ENCODE peak calls at places on chromosomes 6 and 20, in six cellular contexts. Z is HuH-7, E is NCI-H1105, O is T follicular helper cell, H is skeletal muscle cell, S is HTR-8/SVneo. A is an unnamed sample.

GRCh38 chr20:25259358-25259757 is 11.5 kb downstream of the PYGB start:
- DNase-seq in O (no peak), H (no peak), Z (no peak), S (no peak), E (no peak), A (no peak)

GRCh38 chr6:28585335-28585734 is 59.7 kb downstream of the GPX5 start:
- DNase-seq in E (no peak), S (no peak), Z (no peak), H (peak; percentile 59), O (no peak), A (no peak)

GRCh38 chr6:11354019-11354418 is 121.6 kb upstream of the NEDD9 start:
- DNase-seq in Z (no peak), E (no peak), S (no peak), H (peak; percentile 72), O (peak; percentile 28), A (no peak)

GRCh38 chr6:15593798-15594197 is 69.0 kb downstream of the DTNBP1 start:
- DNase-seq in O (no peak), H (no peak), S (no peak), Z (no peak), E (no peak), A (no peak)

GRCh38 chr20:40651121-40651520 is 37.9 kb downstream of the MAFB start:
- DNase-seq in E (no peak), H (no peak), S (peak; percentile 44), Z (no peak), O (no peak), A (no peak)

GRCh38 chr20:40663991-40664880 is 24.8 kb downstream of the MAFB start:
- DNase-seq in E (no peak), H (no peak), O (no peak), Z (no peak), S (no peak), A (no peak)

GRCh38 chr20:32893878-32894483 is 35.3 kb downstream of the EFCAB8 start:
- DNase-seq in H (no peak), S (peak; percentile 48), E (no peak), Z (peak; percentile 82), O (no peak), A (no peak)

GRCh38 chr20:17674722-17675518 is 7.1 kb downstream of the RRBP1 start:
- DNase-seq in H (no peak), Z (no peak), S (no peak), O (no peak), E (no peak), A (no peak)

GRCh38 chr6:5936611-5937010 is 70.1 kb downstream of the NRN1 start:
- DNase-seq in Z (no peak), H (no peak), S (no peak), O (no peak), E (no peak), A (no peak)

GRCh38 chr6:99093781-99094180 is 146.0 kb upstream of the FBXL4 start:
- DNase-seq in O (no peak), H (no peak), S (no peak), Z (no peak), E (peak; percentile 59), A (no peak)

GRCh38 chr6:80767808-80768207 is 661.3 kb downstream of the BCKDHB start:
- DNase-seq in O (no peak), S (peak; percentile 25), Z (no peak), E (no peak), H (peak; percentile 75), A (peak; percentile 61)

GRCh38 chr6:36848658-36849441 is 9.6 kb upstream of the CPNE5 start:
- DNase-seq in O (no peak), Z (no peak), E (peak; percentile 86), H (no peak), S (no peak), A (no peak)

GRCh38 chr20:38153011-38153329 is 12.1 kb downstream of the TGM2 start:
- DNase-seq in E (no peak), O (no peak), H (no peak), S (no peak), Z (no peak), A (no peak)

GRCh38 chr6:19356692-19357091 is 480.5 kb upstream of the ID4 start:
- DNase-seq in E (no peak), Z (no peak), S (no peak), H (no peak), O (no peak), A (no peak)

GRCh38 chr6:166105341-166106075 is 62.1 kb downstream of the TBXT start:
- DNase-seq in E (no peak), H (no peak), Z (no peak), O (no peak), S (no peak), A (no peak)

GRCh38 chr6:142302427-142303190 is 802 bp downstream of the ADGRG6 start:
- DNase-seq in S (no peak), Z (no peak), O (no peak), H (no peak), E (no peak), A (no peak)

GRCh38 chr6:52990342-52990741 is 4.7 kb downstream of the GSTA4 start:
- DNase-seq in Z (no peak), E (no peak), H (no peak), O (no peak), S (peak; percentile 22), A (no peak)

GRCh38 chr6:113995632-113996031 is 24.7 kb upstream of the HDAC2 start:
- DNase-seq in Z (peak; percentile 16), E (peak; percentile 55), O (no peak), H (peak; percentile 96), S (peak; percentile 84), A (peak; percentile 61)

GRCh38 chr20:31605031-31605901 is at the start of gene ID1:
- DNase-seq in S (peak; percentile 96), Z (peak; percentile 99), H (peak; percentile 87), O (peak; percentile 84), E (peak; percentile 98), A (peak; percentile 97)

GRCh38 chr6:112015725-112016124 is 38.2 kb upstream of the CCN6 start:
- DNase-seq in O (no peak), H (no peak), E (no peak), Z (no peak), S (no peak), A (no peak)

GRCh38 chr6:157650261-157650640 is 172.8 kb upstream of the SNX9 start:
- DNase-seq in H (no peak), S (no peak), E (peak; percentile 78), O (no peak), Z (no peak), A (no peak)

GRCh38 chr20:53609501-53610445 is 16.1 kb upstream of the ZNF217 start:
- DNase-seq in O (peak; percentile 67), Z (no peak), S (peak; percentile 67), E (peak; percentile 47), H (no peak), A (no peak)

GRCh38 chr20:1291191-1291741 is 25.2 kb downstream of the SNPH start:
- DNase-seq in O (no peak), S (no peak), E (no peak), H (peak; percentile 71), Z (no peak), A (no peak)

GRCh38 chr6:118894425-118895240 is 681 bp downstream of the ASF1A start:
- DNase-seq in Z (peak; percentile 22), O (peak; percentile 34), H (no peak), E (peak; percentile 34), S (peak; percentile 34), A (peak; percentile 81)

GRCh38 chr6:111841822-111842221 is 31.4 kb downstream of the FYN start:
- DNase-seq in H (peak; percentile 67), E (no peak), O (no peak), Z (no peak), S (no peak), A (peak; percentile 68)

GRCh38 chr6:169452117-169452868 is 198.6 kb upstream of the THBS2 start:
- DNase-seq in H (peak; percentile 35), S (no peak), E (no peak), O (no peak), Z (no peak), A (peak; percentile 90)

GRCh38 chr6:35216412-35216732 is 2.6 kb downstream of the SCUBE3 start:
- DNase-seq in S (no peak), H (no peak), E (no peak), Z (no peak), O (no peak), A (no peak)

GRCh38 chr20:57600324-57601210 is 19.7 kb downstream of the ZBP1 start:
- DNase-seq in E (no peak), S (no peak), H (no peak), O (no peak), Z (no peak), A (no peak)

GRCh38 chr20:63264002-63264401 is 8.6 kb upstream of the ARFGAP1 start:
- DNase-seq in E (no peak), O (no peak), Z (no peak), S (no peak), H (no peak), A (no peak)

GRCh38 chr6:52352239-52353008 is 9.5 kb upstream of the PAQR8 start:
- DNase-seq in E (no peak), O (no peak), H (peak; percentile 88), Z (peak; percentile 24), S (peak; percentile 85), A (no peak)